ENCODE peak calls at places on chromosomes 4 and X, in ten cellular contexts. C, H, Z, O, P, A, I, M, S and R are unnamed samples. For H3K27me3, the result is how much of the 10 kb centered on the place peaks cover.

GRCh38 chrX:4315891-4316290 is 602.4 kb upstream of the PRKX start:
- DNase-seq in S (no peak), H (no peak), Z (no peak), P (no peak), O (no peak), M (no peak), I (no peak), A (no peak), C (no peak), R (no peak)

GRCh38 chr4:144575181-144575580 is 70.8 kb upstream of the HHIP start:
- DNase-seq in Z (no peak), O (no peak), H (no peak), A (peak), M (peak), C (no peak), S (no peak), P (no peak), I (no peak), R (no peak)

GRCh38 chr4:7198440-7199128 is 6.2 kb downstream of the SORCS2 start:
- DNase-seq in O (no peak), A (no peak), H (peak), S (no peak), M (no peak), P (no peak), I (peak), Z (no peak), C (no peak), R (no peak)

GRCh38 chr4:81565137-81565870 is 93.6 kb upstream of the RASGEF1B start:
- DNase-seq in Z (no peak), A (peak), S (peak), M (peak), P (no peak), I (no peak), O (peak), C (peak), H (peak), R (peak)

GRCh38 chr4:44448548-44449443 is at the start of gene KCTD8:
- DNase-seq in P (peak), C (peak), S (peak), M (peak), O (peak), I (peak), Z (peak), A (peak), H (peak), R (peak)

GRCh38 chr4:3270141-3270611 is 21.2 kb downstream of the MSANTD1 start:
- DNase-seq in O (peak), S (peak), I (no peak), P (no peak), Z (no peak), A (no peak), M (no peak), H (no peak), C (no peak), R (peak)

GRCh38 chr4:58113083-58113482 is 1002.9 kb upstream of the IGFBP7 start:
- DNase-seq in P (no peak), I (no peak), C (no peak), O (no peak), M (peak), H (no peak), S (no peak), Z (no peak), A (no peak), R (no peak)

GRCh38 chr4:6619466-6620255 is 20.8 kb upstream of the MRFAP1 start:
- DNase-seq in A (no peak), C (no peak), P (no peak), M (no peak), S (no peak), I (no peak), O (no peak), H (no peak), Z (no peak), R (no peak)

GRCh38 chr4:173698557-173699262 is 168.7 kb upstream of the HAND2 start:
- DNase-seq in S (peak), H (no peak), C (no peak), I (no peak), O (no peak), A (peak), P (no peak), Z (no peak), M (no peak), R (no peak)

GRCh38 chr4:176236909-176237308 is 32.1 kb downstream of the ASB5 start:
- DNase-seq in I (no peak), S (no peak), H (no peak), A (peak), C (peak), O (no peak), Z (no peak), P (peak), M (no peak), R (no peak)

GRCh38 chrX:16212436-16212835 is 45.2 kb downstream of the MAGEB17 start:
- DNase-seq in H (no peak), S (no peak), M (peak), P (no peak), I (no peak), O (peak), A (peak), C (peak), Z (no peak), R (no peak)

GRCh38 chr4:1635452-1635851 is 48.7 kb downstream of the FAM53A start:
- DNase-seq in O (no peak), A (no peak), H (no peak), S (no peak), Z (no peak), C (no peak), I (no peak), M (no peak), P (no peak), R (no peak)

GRCh38 chrX:114152130-114152529 is 431.8 kb upstream of the HTR2C start:
- DNase-seq in I (no peak), M (no peak), O (no peak), S (no peak), H (no peak), A (peak), C (peak), P (no peak), Z (no peak), R (no peak)

GRCh38 chrX:129957241-129958099 is 25.0 kb upstream of the BCORL1 start:
- DNase-seq in P (no peak), A (peak), S (peak), H (peak), Z (no peak), M (peak), I (no peak), C (no peak), O (peak), R (peak)

GRCh38 chrX:39073131-39073530 is 271.9 kb downstream of the MID1IP1 start:
- DNase-seq in P (no peak), Z (no peak), I (no peak), M (no peak), H (no peak), A (no peak), S (no peak), C (no peak), O (no peak), R (no peak)

GRCh38 chr4:180084561-180084960 is 2158.6 kb upstream of the TENM3 start:
- DNase-seq in H (no peak), Z (no peak), S (no peak), A (no peak), P (no peak), C (no peak), I (no peak), M (no peak), O (no peak), R (no peak)

GRCh38 chrX:6852869-6853268 is 294.6 kb upstream of the STS start:
- DNase-seq in Z (no peak), C (no peak), O (no peak), M (no peak), A (no peak), I (no peak), P (no peak), H (no peak), S (no peak), R (no peak)

GRCh38 chr4:3041192-3042142 is 32.9 kb downstream of the HTT-AS start:
- DNase-seq in H (peak), P (no peak), A (peak), I (peak), M (no peak), S (peak), C (peak), O (peak), Z (no peak), R (peak)

GRCh38 chr4:133584714-133585113 is 435.6 kb downstream of the PCDH10 start:
- DNase-seq in H (no peak), O (no peak), P (no peak), Z (no peak), A (peak), C (no peak), M (no peak), S (no peak), I (no peak), R (no peak)

GRCh38 chr4:26227827-26228226 is 93.0 kb upstream of the RBPJ start:
- DNase-seq in M (no peak), S (no peak), I (no peak), Z (no peak), O (no peak), C (no peak), A (no peak), H (no peak), P (no peak), R (no peak)

GRCh38 chr4:18847276-18847890 is 825.8 kb upstream of the LCORL start:
- DNase-seq in A (no peak), H (no peak), M (no peak), C (no peak), O (no peak), S (no peak), I (no peak), Z (no peak), P (no peak), R (no peak)

GRCh38 chr4:93658443-93658842 is 170.1 kb upstream of the ATOH1 start:
- DNase-seq in S (no peak), M (no peak), O (no peak), C (no peak), I (no peak), P (no peak), A (no peak), Z (no peak), H (no peak), R (no peak)

DNA sequence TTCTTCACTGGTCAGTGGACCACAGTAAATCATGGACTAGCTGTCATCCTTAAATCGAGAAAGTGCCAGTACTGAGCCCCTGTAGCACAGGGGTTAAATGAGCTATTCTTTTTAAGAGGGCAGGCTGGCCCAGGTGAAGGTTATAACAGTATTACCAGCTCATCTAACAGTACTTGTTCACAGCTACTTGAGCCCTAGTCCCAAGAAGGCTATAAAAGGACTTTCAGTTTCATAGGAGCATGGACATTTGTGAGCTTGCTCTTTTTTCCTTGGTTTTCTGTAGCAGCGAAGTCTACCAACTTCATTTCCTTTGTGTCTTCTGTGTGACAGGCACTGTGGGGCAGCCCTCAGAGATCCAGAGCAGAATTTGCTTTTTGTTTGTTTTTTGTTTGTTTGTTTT is 61.0 kb downstream of the ARX start:
- DNase-seq in A (no peak), S (no peak), Z (no peak), C (no peak), P (no peak), I (no peak), M (no peak), H (no peak), O (no peak), R (no peak)
- H3K27me3 ChIP-seq in A (under half), S (under half), Z (under half), C (under half), P (under half), I (under half), M (under half), H (under half), O (under half), R (under half)

GRCh38 chr4:8888856-8889255 is 17.2 kb upstream of the HMX1 start:
- DNase-seq in S (no peak), I (no peak), Z (no peak), A (no peak), O (no peak), P (no peak), M (no peak), H (no peak), C (no peak), R (no peak)
- H3K27me3 ChIP-seq in S (half or more), I (half or more), Z (under half), A (under half), O (under half), P (under half), M (half or more), H (under half), C (under half), R (under half)

GRCh38 chr4:139274790-139275189 is 5.2 kb downstream of the MGARP start:
- DNase-seq in I (no peak), Z (no peak), O (no peak), P (no peak), H (no peak), S (no peak), A (no peak), M (no peak), C (no peak), R (no peak)
- H3K27me3 ChIP-seq in I (under half), Z (under half), O (under half), P (under half), H (under half), S (half or more), A (under half), M (under half), C (under half), R (under half)

GRCh38 chrX:72314242-72314641 is 8.5 kb upstream of the CITED1 start:
- DNase-seq in I (no peak), H (no peak), A (no peak), M (no peak), S (no peak), O (no peak), Z (peak), C (no peak), P (no peak), R (no peak)

GRCh38 chrX:72316408-72317079 is 10.8 kb upstream of the CITED1 start:
- DNase-seq in H (no peak), O (peak), I (no peak), M (no peak), C (no peak), Z (no peak), A (no peak), S (no peak), P (no peak), R (peak)

GRCh38 chrX:72314881-72315280 is 9.2 kb upstream of the CITED1 start:
- DNase-seq in I (no peak), H (no peak), Z (peak), M (no peak), C (no peak), P (no peak), A (no peak), S (no peak), O (no peak), R (no peak)

GRCh38 chrX:72313757-72314156 is 8.0 kb upstream of the CITED1 start:
- DNase-seq in H (no peak), M (no peak), P (no peak), S (no peak), Z (peak), A (no peak), O (no peak), I (no peak), C (no peak), R (peak)

DNA sequence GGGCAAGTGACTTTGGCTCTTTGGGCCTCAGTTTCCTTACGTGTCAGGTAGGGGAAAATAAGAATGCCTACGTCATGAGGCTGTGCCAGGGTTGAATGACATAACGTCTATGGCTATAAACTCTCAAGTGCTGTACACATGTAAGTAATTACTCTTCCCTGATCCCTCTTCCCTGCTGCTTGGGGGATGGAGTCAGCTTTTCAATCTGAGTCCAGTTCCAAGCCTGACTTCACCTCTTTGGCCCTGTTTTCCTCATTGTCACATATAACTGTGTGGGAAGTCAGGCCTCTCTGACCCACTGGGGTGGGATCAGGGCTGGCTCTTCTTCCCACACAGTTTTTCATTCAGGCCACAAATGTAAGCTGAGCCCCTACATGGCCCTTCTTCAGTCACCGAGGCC is 11.4 kb upstream of the CITED1 start:
- DNase-seq in C (no peak), P (no peak), H (no peak), O (no peak), I (no peak), Z (no peak), M (no peak), A (no peak), S (no peak), R (no peak)
- H3K27me3 ChIP-seq in C (under half), P (under half), H (under half), O (under half), I (under half), Z (under half), M (under half), A (under half), S (under half), R (under half)

DNA sequence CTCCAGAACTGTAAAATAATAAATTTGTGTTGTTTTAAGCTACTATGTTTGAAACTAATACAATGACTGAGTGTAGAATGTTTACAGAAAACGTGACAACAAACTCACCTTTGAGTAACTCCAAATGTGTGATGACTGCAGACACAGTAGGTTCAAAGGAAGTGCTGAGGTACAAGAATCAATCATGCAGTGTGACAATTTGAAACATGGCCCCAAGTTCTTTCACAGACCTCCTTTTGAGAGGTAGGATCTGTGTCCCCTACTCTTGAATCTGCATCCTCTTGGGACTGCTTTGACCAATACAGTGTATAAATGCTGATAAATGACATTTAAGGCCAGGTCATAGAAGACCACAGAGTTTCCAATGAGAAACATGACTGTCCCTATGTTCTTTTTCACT is 667.7 kb upstream of the DIPK2B start:
- DNase-seq in M (no peak), C (no peak), S (no peak), H (no peak), A (no peak), P (no peak), Z (no peak), O (no peak), I (no peak), R (no peak)
- H3K27me3 ChIP-seq in M (under half), C (under half), S (under half), H (under half), A (under half), P (under half), Z (under half), O (under half), I (under half), R (under half)

GRCh38 chrX:137565921-137566745 is at the start of gene ZIC3:
- DNase-seq in I (no peak), C (peak), H (peak), S (peak), Z (no peak), P (no peak), M (peak), O (peak), A (peak), R (peak)

GRCh38 chrX:137567474-137568232 is 1.7 kb downstream of the ZIC3 start:
- DNase-seq in C (no peak), I (no peak), H (no peak), O (no peak), P (no peak), M (no peak), A (peak), Z (no peak), S (no peak), R (no peak)

GRCh38 chrX:137563681-137564651 is 2.0 kb upstream of the ZIC3 start:
- DNase-seq in A (no peak), H (no peak), C (no peak), P (no peak), I (no peak), Z (no peak), O (no peak), S (no peak), M (no peak), R (no peak)

GRCh38 chrX:137566746-137567473 is 983 bp downstream of the ZIC3 start:
- DNase-seq in H (no peak), I (no peak), Z (no peak), S (no peak), A (peak), M (peak), P (no peak), O (no peak), C (no peak), R (no peak)

GRCh38 chrX:137565318-137565904 is 516 bp upstream of the ZIC3 start:
- DNase-seq in O (no peak), S (no peak), H (no peak), Z (no peak), C (no peak), A (no peak), P (no peak), I (no peak), M (peak), R (no peak)
- H3K27me3 ChIP-seq in O (under half), S (half or more), H (under half), Z (under half), C (under half), A (under half), P (under half), I (half or more), M (half or more), R (under half)

DNA sequence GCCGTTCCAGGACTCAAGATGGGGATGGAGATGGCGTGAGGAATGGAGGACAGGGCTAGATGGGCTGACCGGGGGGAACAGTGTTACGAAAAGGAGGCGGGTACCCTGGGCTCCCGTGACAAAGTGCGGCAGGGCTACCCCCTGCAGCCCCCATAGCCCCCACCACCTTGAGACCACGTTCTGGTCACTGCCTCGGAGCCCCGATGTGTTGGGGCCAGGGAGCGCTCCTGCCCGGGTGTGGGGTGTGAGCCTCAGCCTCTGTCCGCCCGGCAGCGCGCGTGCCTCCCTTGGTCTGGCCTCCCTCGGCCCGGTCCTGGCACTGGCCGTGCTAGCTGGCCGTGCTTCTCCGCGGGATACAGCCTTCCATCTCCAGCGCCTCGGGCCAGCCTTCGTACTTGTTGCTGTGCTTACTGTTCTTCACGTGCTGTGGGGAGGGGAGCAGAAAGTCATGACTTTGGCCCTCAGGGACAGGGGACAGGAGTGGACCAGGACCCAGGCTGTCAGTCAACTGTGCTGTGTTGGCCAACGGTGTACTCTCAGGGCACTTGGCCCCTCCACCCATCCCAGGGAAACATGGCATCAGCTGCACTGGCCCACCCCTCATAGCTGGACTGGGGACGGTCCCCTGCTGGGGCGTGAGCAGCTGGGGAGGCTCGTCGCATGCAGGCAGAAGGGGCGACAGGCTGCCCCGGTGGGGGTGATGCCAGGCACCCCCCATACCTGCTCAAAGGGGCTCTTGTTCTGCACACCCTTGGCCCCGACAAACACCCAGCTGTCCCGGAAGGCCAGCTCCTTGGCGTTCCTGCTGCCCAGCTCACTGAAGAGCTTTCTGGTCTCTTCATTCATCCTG is 9.3 kb downstream of the FAM3A start:
- DNase-seq in I (no peak), P (no peak), C (no peak), M (no peak), A (no peak), O (no peak), S (no peak), H (no peak), Z (no peak), R (no peak)
- H3K27me3 ChIP-seq in I (under half), P (under half), C (under half), M (under half), A (under half), O (under half), S (under half), H (under half), Z (under half), R (under half)

GRCh38 chr4:90127706-90128345 is 632 bp downstream of the CCSER1 start:
- DNase-seq in O (peak), H (no peak), C (no peak), S (peak), Z (no peak), A (peak), P (no peak), I (peak), M (peak), R (peak)
- H3K27me3 ChIP-seq in O (under half), H (under half), C (under half), S (under half), Z (under half), A (under half), P (under half), I (under half), M (half or more), R (under half)

GRCh38 chr4:82900335-82901128 is at the start of gene THAP9:
- DNase-seq in A (peak), I (peak), M (peak), C (peak), H (peak), Z (peak), O (peak), S (peak), P (peak), R (peak)

GRCh38 chr4:82898322-82899243 is 2.0 kb upstream of the THAP9 start:
- DNase-seq in O (peak), I (no peak), S (no peak), Z (no peak), M (no peak), A (peak), P (peak), C (peak), H (no peak), R (peak)

GRCh38 chr4:82901129-82901718 is 689 bp downstream of the THAP9 start:
- DNase-seq in P (no peak), I (no peak), M (peak), C (no peak), O (peak), S (no peak), H (no peak), A (no peak), Z (no peak), R (no peak)

GRCh38 chr4:82899339-82899738 is 1.2 kb upstream of the THAP9 start:
- DNase-seq in C (no peak), P (no peak), O (no peak), M (no peak), Z (no peak), S (no peak), I (no peak), H (no peak), A (peak), R (no peak)

GRCh38 chr4:82900016-82900334 is 560 bp upstream of the THAP9 start:
- DNase-seq in H (no peak), S (no peak), P (no peak), O (no peak), M (no peak), I (no peak), A (peak), C (no peak), Z (no peak), R (no peak)
- H3K27me3 ChIP-seq in H (under half), S (under half), P (under half), O (under half), M (under half), I (under half), A (under half), C (under half), Z (under half), R (under half)